ENCODE peak calls at places on chromosome 20, in eight cellular contexts. F is MCF 10A, Q is pancreas, G is GM12865, R is psoas muscle, C is body of pancreas, U is fibroblast of mammary gland, T is foreskin fibroblast. P is an unnamed sample.

GRCh38 chr20:41426361-41426900 is 59.8 kb upstream of the EMILIN3 start:
- DNase-seq in Q (no peak), F (no peak), T (no peak), G (no peak), C (no peak), R (no peak), U (no peak), P (no peak)

GRCh38 chr20:44215125-44215524 is 4.6 kb upstream of the OSER1 start:
- DNase-seq in C (peak), R (peak), G (peak), F (peak), Q (peak), U (peak), T (peak), P (peak)

GRCh38 chr20:52593634-52594033 is 378.5 kb upstream of the TSHZ2 start:
- DNase-seq in R (no peak), C (no peak), G (no peak), T (no peak), F (no peak), Q (no peak), U (peak), P (no peak)

GRCh38 chr20:60381643-60382400 is 423.6 kb downstream of the CDH26 start:
- DNase-seq in C (no peak), T (no peak), F (no peak), G (no peak), Q (no peak), R (no peak), U (no peak), P (no peak)

GRCh38 chr20:35901678-35902544 is 52.4 kb downstream of the SCAND1 start:
- DNase-seq in U (peak), G (no peak), Q (no peak), F (peak), T (peak), R (no peak), C (no peak), P (no peak)

GRCh38 chr20:55116598-55116997 is 641.2 kb downstream of the DOK5 start:
- DNase-seq in T (no peak), Q (no peak), G (no peak), U (no peak), C (no peak), R (no peak), F (no peak), P (no peak)

GRCh38 chr20:53751394-53752368 is 158.0 kb upstream of the ZNF217 start:
- DNase-seq in F (no peak), C (no peak), G (peak), U (no peak), R (no peak), T (no peak), Q (no peak), P (no peak)

GRCh38 chr20:54510546-54511129 is 35.2 kb downstream of the DOK5 start:
- DNase-seq in F (no peak), G (no peak), T (no peak), R (peak), U (no peak), Q (no peak), C (peak), P (no peak)

GRCh38 chr20:38298768-38299288 is 5.1 kb upstream of the BPI start:
- DNase-seq in R (peak), C (peak), F (peak), Q (peak), G (no peak), T (peak), U (peak), P (no peak)

GRCh38 chr20:19211252-19211651 is 1.2 kb upstream of the SLC24A3 start:
- DNase-seq in G (no peak), F (no peak), R (no peak), C (no peak), T (no peak), U (no peak), Q (no peak), P (no peak)

GRCh38 chr20:63107449-63108200 is 100.9 kb upstream of the BHLHE23 start:
- DNase-seq in U (no peak), Q (no peak), C (no peak), T (no peak), F (no peak), R (no peak), G (no peak), P (no peak)

GRCh38 chr20:46835418-46835817 is 59.2 kb upstream of the EYA2 start:
- DNase-seq in R (no peak), F (no peak), G (no peak), U (peak), Q (no peak), T (peak), C (no peak), P (no peak)

DNA sequence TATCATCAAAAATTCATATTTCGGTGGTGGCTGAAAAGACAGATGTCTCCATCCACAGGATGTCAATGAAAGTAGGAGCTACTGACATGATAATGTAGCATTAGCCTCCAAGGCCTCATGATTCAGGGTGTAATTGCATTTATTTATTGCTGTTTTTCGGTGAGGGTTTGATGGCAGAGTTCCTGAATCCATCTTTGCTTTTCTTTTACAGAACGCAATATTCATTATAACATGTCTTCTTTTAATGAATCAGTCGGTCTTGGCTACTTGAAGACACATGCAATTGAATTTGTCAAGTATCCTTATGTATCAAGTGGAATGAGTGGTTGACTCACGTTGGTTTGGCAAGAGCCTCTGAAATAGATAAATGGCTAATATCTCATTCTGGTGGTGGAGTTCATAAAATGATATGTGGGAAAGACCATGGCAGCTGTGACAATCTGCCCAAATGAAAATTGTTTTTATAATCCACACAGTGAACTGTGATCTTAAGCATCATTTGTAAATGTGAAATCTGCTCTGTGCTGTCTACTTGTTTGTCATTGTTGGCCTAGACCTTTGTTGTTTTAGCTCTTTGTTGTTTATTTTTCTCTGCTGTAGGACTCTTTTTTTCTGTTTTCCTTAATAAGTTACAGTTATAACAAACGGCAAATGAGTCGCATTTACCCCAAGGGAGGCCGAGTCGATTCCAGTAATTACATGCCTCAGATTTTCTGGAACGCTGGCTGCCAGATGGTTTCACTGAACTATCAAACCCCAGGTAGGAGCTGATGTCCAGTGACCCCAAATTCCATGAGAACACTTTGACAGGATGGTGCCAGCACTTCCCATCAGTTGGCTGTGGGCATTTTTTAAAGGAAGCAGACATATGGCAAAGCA is 105.7 kb upstream of the LAMP5 start:
- DNase-seq in G (no peak), Q (no peak), U (peak), T (peak), F (peak), C (no peak), R (no peak), P (no peak)
- TF ChIP-seq CTCF in G (no peak), Q (no peak), U (no peak), T (no peak), F (no peak), C (no peak), R (no peak), P (peak)

GRCh38 chr20:17646209-17646717 is 35.8 kb downstream of the RRBP1 start:
- DNase-seq in R (no peak), T (no peak), F (no peak), Q (no peak), U (no peak), C (peak), G (no peak), P (no peak)

GRCh38 chr20:17644451-17644850 is 37.6 kb downstream of the RRBP1 start:
- DNase-seq in C (peak), U (no peak), F (no peak), Q (peak), R (peak), G (no peak), T (no peak), P (no peak)

GRCh38 chr20:17645010-17645409 is 37.0 kb downstream of the RRBP1 start:
- DNase-seq in T (no peak), U (no peak), Q (no peak), G (no peak), C (no peak), R (no peak), F (no peak), P (no peak)

GRCh38 chr20:17646901-17647301 is 35.1 kb downstream of the RRBP1 start:
- DNase-seq in F (no peak), Q (no peak), G (no peak), T (no peak), U (no peak), R (no peak), C (peak), P (no peak)

GRCh38 chr20:17645546-17646208 is 36.4 kb downstream of the RRBP1 start:
- DNase-seq in U (peak), R (no peak), F (no peak), T (no peak), C (peak), G (no peak), Q (no peak), P (no peak)
- TF ChIP-seq CTCF in U (no peak), R (no peak), F (no peak), T (no peak), C (no peak), G (no peak), Q (no peak), P (no peak)

GRCh38 chr20:15639839-15640238 is 933.4 kb downstream of the KIF16B start:
- DNase-seq in G (no peak), F (no peak), R (no peak), Q (no peak), C (no peak), T (no peak), U (no peak), P (no peak)

GRCh38 chr20:15642676-15643075 is 930.6 kb downstream of the KIF16B start:
- DNase-seq in C (no peak), T (peak), Q (no peak), U (peak), F (no peak), G (no peak), R (no peak), P (no peak)

GRCh38 chr20:15642099-15642498 is 931.1 kb downstream of the KIF16B start:
- DNase-seq in G (no peak), U (no peak), T (no peak), F (no peak), Q (no peak), C (no peak), R (no peak), P (no peak)

GRCh38 chr20:15638781-15639180 is 934.5 kb downstream of the KIF16B start:
- DNase-seq in G (no peak), C (no peak), U (no peak), Q (no peak), R (no peak), T (no peak), F (no peak), P (no peak)

GRCh38 chr20:15643713-15644112 is 929.5 kb downstream of the KIF16B start:
- DNase-seq in C (no peak), G (peak), F (peak), U (peak), T (no peak), Q (no peak), R (no peak), P (no peak)
- TF ChIP-seq CTCF in C (no peak), G (peak), F (peak), U (peak), T (peak), Q (peak), R (peak), P (no peak)

GRCh38 chr20:49658508-49658907 is 55.2 kb downstream of the B4GALT5 start:
- DNase-seq in R (no peak), C (no peak), U (no peak), F (no peak), Q (no peak), G (no peak), T (no peak), P (no peak)
- TF ChIP-seq CTCF in R (no peak), C (no peak), U (no peak), F (no peak), Q (no peak), G (no peak), T (no peak), P (no peak)

GRCh38 chr20:39641423-39641822 is 679.3 kb downstream of the DHX35 start:
- DNase-seq in G (no peak), R (no peak), T (no peak), C (no peak), Q (no peak), F (no peak), U (no peak), P (no peak)

GRCh38 chr20:39638671-39639070 is 676.5 kb downstream of the DHX35 start:
- DNase-seq in F (no peak), R (no peak), Q (no peak), U (no peak), T (no peak), G (no peak), C (no peak), P (no peak)

GRCh38 chr20:39643292-39643691 is 681.1 kb downstream of the DHX35 start:
- DNase-seq in F (no peak), U (no peak), Q (no peak), T (no peak), R (no peak), G (no peak), C (no peak), P (no peak)

GRCh38 chr20:39645130-39645529 is 683.0 kb downstream of the DHX35 start:
- DNase-seq in R (no peak), T (no peak), C (no peak), G (no peak), F (peak), U (no peak), Q (no peak), P (no peak)

GRCh38 chr20:39640147-39640546 is 678.0 kb downstream of the DHX35 start:
- DNase-seq in C (no peak), R (no peak), F (no peak), G (no peak), U (no peak), Q (no peak), T (no peak), P (no peak)
- TF ChIP-seq CTCF in C (no peak), R (no peak), F (no peak), G (no peak), U (no peak), Q (no peak), T (no peak), P (no peak)

DNA sequence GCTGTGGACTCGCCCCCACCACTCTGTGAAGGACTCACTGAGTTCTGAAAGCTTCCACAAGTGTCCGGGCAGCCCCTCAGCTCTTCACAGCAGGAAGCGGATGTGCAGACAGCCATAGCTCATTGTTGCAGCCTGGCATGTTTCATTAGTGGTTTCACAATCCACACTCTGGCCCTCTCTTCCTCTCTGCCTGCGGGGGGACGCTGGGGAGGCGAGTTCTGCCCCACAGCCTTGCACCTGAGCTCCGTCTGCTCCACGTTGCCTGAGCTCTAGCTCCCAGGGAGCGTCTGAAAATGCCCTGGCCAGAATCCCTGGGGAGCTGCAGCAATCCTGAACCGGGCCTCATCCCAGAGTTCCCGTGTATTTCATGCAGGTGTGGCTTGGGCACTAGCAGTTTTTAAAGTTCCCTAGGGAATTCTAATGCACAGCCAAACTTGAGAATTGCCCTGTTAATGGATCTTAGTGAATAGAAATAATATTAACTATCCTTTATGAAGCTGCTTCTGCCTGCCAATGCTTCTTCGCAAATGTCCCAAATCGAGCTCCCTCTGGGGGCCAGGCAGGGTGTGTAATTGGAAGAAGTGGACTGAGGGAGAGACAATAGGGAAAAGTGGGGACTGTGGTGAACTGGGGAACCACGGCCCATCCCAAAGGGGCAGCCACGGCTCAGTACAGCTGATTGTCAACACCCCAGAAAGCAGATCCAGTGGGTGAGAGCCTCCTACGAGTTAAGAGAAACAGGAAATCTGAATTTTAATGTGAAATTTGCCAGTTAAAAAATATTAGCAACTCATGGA is 51.5 kb downstream of the CTCFL start:
- DNase-seq in T (no peak), Q (no peak), R (no peak), U (no peak), F (peak), G (peak), C (no peak), P (peak)
- TF ChIP-seq CTCF in T (no peak), Q (no peak), R (peak), U (peak), F (no peak), G (no peak), C (no peak), P (no peak)

GRCh38 chr20:32637738-32638137 is 36.0 kb downstream of the C20orf203 start:
- DNase-seq in F (no peak), T (no peak), U (no peak), Q (no peak), G (no peak), C (no peak), R (no peak), P (no peak)
- TF ChIP-seq CTCF in F (no peak), T (no peak), U (no peak), Q (no peak), G (no peak), C (no peak), R (no peak), P (no peak)

P was measured in activated B cell treated with CpG ODN at 0.5 μM for 24 hours.